ENCODE peak calls at places on chromosome 15, in ten cellular contexts. E is H9; V is NB4; Z is epithelial cell of prostate; T is activated CD4-positive, alpha-beta T cell treated with anti-CD3 and anti-CD28 coated beads for 48 hours; K is naive thymus-derived CD8-positive, alpha-beta T cell; R is HEK293T; P is activated T-helper 1 cell treated with anti-CD3 and anti-CD28 coated beads, Interleukin-2, amount 50 U/mL, for 16 hours; S is hepatocyte; F is NCI-H1105 treated with DMSO at 0.1 percent for 48 hours. W is an unnamed sample.

GRCh38 chr15:59104912-59105732 is at the start of gene CCNB2:
- DNase-seq in K (peak; percentile 80), Z (peak; percentile 70), E (peak; percentile 94), T (peak; percentile 88), V (peak; percentile 97), S (peak; percentile 93), F (peak; percentile 98), P (peak; percentile 50), R (peak; percentile 82), W (peak; percentile 84)

GRCh38 chr15:89364341-89364740 is 29.7 kb upstream of the POLG start:
- DNase-seq in T (no peak), S (no peak), K (no peak), Z (no peak), E (no peak), V (peak; percentile 95), F (peak; percentile 92), R (no peak), P (no peak), W (peak; percentile 59)

GRCh38 chr15:88646951-88647350 is 8.1 kb downstream of the ISG20 start:
- DNase-seq in S (no peak), V (no peak), Z (no peak), R (no peak), T (no peak), P (no peak), K (no peak), F (no peak), E (peak; percentile 17), W (no peak)

GRCh38 chr15:52114656-52115055 is 2.1 kb upstream of the BCL2L10 start:
- DNase-seq in V (no peak), K (no peak), Z (no peak), F (peak; percentile 5), R (no peak), S (no peak), T (no peak), E (no peak), P (no peak), W (peak; percentile 34)

GRCh38 chr15:77031376-77032050 is 36.6 kb downstream of the PSTPIP1 start:
- DNase-seq in E (peak; percentile 28), V (peak; percentile 80), R (no peak), K (peak; percentile 32), Z (no peak), F (no peak), S (no peak), T (peak; percentile 35), P (peak; percentile 3), W (peak; percentile 25)

GRCh38 chr15:51322622-51323296 is 15.6 kb downstream of the CYP19A1 start:
- DNase-seq in E (no peak), K (no peak), T (no peak), Z (no peak), V (peak; percentile 69), F (no peak), R (no peak), S (no peak), P (no peak), W (no peak)

GRCh38 chr15:60444289-60444912 is 34.5 kb downstream of the ICE2 start:
- DNase-seq in S (peak; percentile 34), E (no peak), T (no peak), K (no peak), V (peak; percentile 12), R (no peak), Z (no peak), P (no peak), F (no peak), W (no peak)

GRCh38 chr15:92693922-92694331 is 38.4 kb upstream of the FAM174B start:
- DNase-seq in R (peak; percentile 74), E (peak; percentile 81), V (peak; percentile 67), P (no peak), Z (no peak), T (no peak), S (peak; percentile 43), K (no peak), F (no peak), W (peak; percentile 33)

GRCh38 chr15:62391565-62392262 is 226.6 kb upstream of the C2CD4B start:
- DNase-seq in E (peak; percentile 44), P (no peak), K (no peak), S (peak; percentile 83), F (peak; percentile 27), V (peak; percentile 37), T (peak; percentile 37), Z (no peak), R (peak; percentile 25), W (no peak)

GRCh38 chr15:78351539-78351938 is 11.4 kb downstream of the CRABP1 start:
- DNase-seq in E (no peak), S (no peak), V (no peak), R (no peak), Z (no peak), T (no peak), P (no peak), F (no peak), K (no peak), W (no peak)

GRCh38 chr15:67202991-67203390 is 51.5 kb downstream of the AAGAB start:
- DNase-seq in P (no peak), V (no peak), Z (no peak), S (no peak), K (no peak), T (no peak), E (no peak), R (no peak), F (no peak), W (no peak)

GRCh38 chr15:96066852-96067490 is 263.5 kb upstream of the NR2F2 start:
- DNase-seq in K (no peak), T (no peak), P (no peak), F (no peak), R (no peak), V (peak; percentile 83), S (no peak), E (no peak), Z (no peak), W (no peak)

GRCh38 chr15:92306662-92307061 is 87.0 kb upstream of the ST8SIA2 start:
- DNase-seq in S (peak; percentile 48), P (no peak), V (peak; percentile 37), T (no peak), F (no peak), E (peak; percentile 64), R (peak; percentile 54), Z (no peak), K (no peak), W (no peak)

GRCh38 chr15:46014532-46014931 is 379.7 kb downstream of the SQOR start:
- DNase-seq in S (no peak), V (no peak), Z (no peak), T (no peak), P (no peak), E (no peak), K (no peak), F (no peak), R (no peak), W (no peak)

W was measured in NCI-H1092.